ENCODE peak calls at places on chromosomes 1 and 21, in four cellular contexts. N, C, S and P are unnamed samples.

GRCh38 chr1:180945551-180945950 is 32.9 kb downstream of the KIAA1614 start:
- DNase-seq in N (no peak), C (peak), S (no peak), P (no peak)

GRCh38 chr1:161098161-161099068 is at the start of gene KLHDC9:
- DNase-seq in N (peak), C (peak), S (peak), P (peak)

GRCh38 chr1:177170756-177171535 is at the start of gene BRINP2:
- DNase-seq in N (peak), C (peak), S (peak), P (peak)

GRCh38 chr1:14255711-14256110 is 342.8 kb upstream of the KAZN start:
- DNase-seq in N (no peak), C (no peak), S (no peak), P (no peak)

GRCh38 chr1:43235451-43236121 is 34.2 kb upstream of the TMEM125 start:
- DNase-seq in N (no peak), C (no peak), S (no peak), P (no peak)

GRCh38 chr1:197313713-197314112 is 45.7 kb downstream of the CRB1 start:
- DNase-seq in N (no peak), C (no peak), S (no peak), P (no peak)

GRCh38 chr1:10788592-10789006 is 7.8 kb downstream of the CASZ1 start:
- DNase-seq in N (peak), C (peak), S (peak), P (peak)

GRCh38 chr1:154557248-154557938 is 1.1 kb downstream of the UBE2Q1 start:
- DNase-seq in N (no peak), C (no peak), S (no peak), P (no peak)

GRCh38 chr1:147613506-147613905 is 56.8 kb downstream of the ACP6 start:
- DNase-seq in N (no peak), C (no peak), S (no peak), P (no peak)

GRCh38 chr1:110309768-110310167 is 29.4 kb upstream of the RBM15 start:
- DNase-seq in N (no peak), C (no peak), S (no peak), P (peak)

GRCh38 chr1:6348511-6349191 is 44.9 kb downstream of the ACOT7 start:
- DNase-seq in N (no peak), C (peak), S (peak), P (no peak)

GRCh38 chr1:66563094-66563800 is 29.3 kb downstream of the SGIP1 start:
- DNase-seq in N (no peak), C (no peak), S (peak), P (peak)

GRCh38 chr1:10612446-10613160 is 137.9 kb downstream of the PEX14 start:
- DNase-seq in N (no peak), C (peak), S (no peak), P (no peak)

GRCh38 chr1:230826166-230826875 is 42.0 kb downstream of the C1orf198 start:
- DNase-seq in N (no peak), C (no peak), S (no peak), P (no peak)

GRCh38 chr1:224502459-224503160 is 68.0 kb upstream of the WDR26 start:
- DNase-seq in N (no peak), C (no peak), S (no peak), P (no peak)

GRCh38 chr21:26846036-26846931 is 1.1 kb upstream of the ADAMTS1 start:
- DNase-seq in N (peak), C (peak), S (peak), P (peak)

GRCh38 chr1:167223144-167224103 is 2.7 kb downstream of the POU2F1 start:
- DNase-seq in N (no peak), C (no peak), S (peak), P (peak)

GRCh38 chr1:181134543-181135461 is 46.3 kb downstream of the IER5 start:
- DNase-seq in N (peak), C (peak), S (peak), P (no peak)

GRCh38 chr1:1858382-1859086 is 32.4 kb downstream of the GNB1 start:
- DNase-seq in N (no peak), C (peak), S (peak), P (peak)

GRCh38 chr1:23424171-23424959 is at the start of gene TCEA3:
- DNase-seq in N (peak), C (no peak), S (no peak), P (peak)

GRCh38 chr1:224851210-224851849 is 78.1 kb upstream of the DNAH14 start:
- DNase-seq in N (peak), C (no peak), S (peak), P (peak)

GRCh38 chr1:150807257-150807637 is 813 bp downstream of the CTSK start:
- DNase-seq in N (no peak), C (no peak), S (no peak), P (no peak)

GRCh38 chr1:9371391-9371935 is 78.8 kb downstream of the SPSB1 start:
- DNase-seq in N (no peak), C (no peak), S (no peak), P (peak)

GRCh38 chr21:17560377-17560776 is 47.5 kb downstream of the CXADR start:
- DNase-seq in N (no peak), C (no peak), S (no peak), P (no peak)

GRCh38 chr1:160251687-160252526 is 10.4 kb downstream of the DCAF8 start:
- DNase-seq in N (no peak), C (no peak), S (peak), P (peak)

GRCh38 chr1:242811092-242811840 is 286.8 kb upstream of the PLD5 start:
- DNase-seq in N (no peak), C (no peak), S (peak), P (no peak)

GRCh38 chr1:86856196-86856595 is 57.7 kb downstream of the SELENOF start:
- DNase-seq in N (no peak), C (no peak), S (no peak), P (no peak)

GRCh38 chr1:208652300-208653160 is 408.3 kb upstream of the PLXNA2 start:
- DNase-seq in N (no peak), C (no peak), S (peak), P (peak)

GRCh38 chr1:111818081-111818480 is 62.4 kb downstream of the DDX20 start:
- DNase-seq in N (no peak), C (no peak), S (no peak), P (no peak)

GRCh38 chr1:39692152-39693064 is 1.2 kb upstream of the HPCAL4 start:
- DNase-seq in N (peak), C (no peak), S (no peak), P (no peak)

GRCh38 chr1:9629445-9630201 is 21.9 kb upstream of the PIK3CD start:
- DNase-seq in N (peak), C (peak), S (no peak), P (no peak)

GRCh38 chr21:34073032-34073748 is at the start of the genes MRPS6 and SLC5A3:
- DNase-seq in N (peak), C (peak), S (peak), P (peak)

GRCh38 chr1:157369808-157370521 is 182.3 kb downstream of the FCRL5 start:
- DNase-seq in N (no peak), C (no peak), S (peak), P (peak)

GRCh38 chr21:27802816-27803475 is 836.1 kb upstream of the ADAMTS5 start:
- DNase-seq in N (no peak), C (no peak), S (peak), P (peak)

GRCh38 chr1:244065960-244066388 is 14.9 kb downstream of the ZBTB18 start:
- DNase-seq in N (no peak), C (no peak), S (no peak), P (no peak)

DNA sequence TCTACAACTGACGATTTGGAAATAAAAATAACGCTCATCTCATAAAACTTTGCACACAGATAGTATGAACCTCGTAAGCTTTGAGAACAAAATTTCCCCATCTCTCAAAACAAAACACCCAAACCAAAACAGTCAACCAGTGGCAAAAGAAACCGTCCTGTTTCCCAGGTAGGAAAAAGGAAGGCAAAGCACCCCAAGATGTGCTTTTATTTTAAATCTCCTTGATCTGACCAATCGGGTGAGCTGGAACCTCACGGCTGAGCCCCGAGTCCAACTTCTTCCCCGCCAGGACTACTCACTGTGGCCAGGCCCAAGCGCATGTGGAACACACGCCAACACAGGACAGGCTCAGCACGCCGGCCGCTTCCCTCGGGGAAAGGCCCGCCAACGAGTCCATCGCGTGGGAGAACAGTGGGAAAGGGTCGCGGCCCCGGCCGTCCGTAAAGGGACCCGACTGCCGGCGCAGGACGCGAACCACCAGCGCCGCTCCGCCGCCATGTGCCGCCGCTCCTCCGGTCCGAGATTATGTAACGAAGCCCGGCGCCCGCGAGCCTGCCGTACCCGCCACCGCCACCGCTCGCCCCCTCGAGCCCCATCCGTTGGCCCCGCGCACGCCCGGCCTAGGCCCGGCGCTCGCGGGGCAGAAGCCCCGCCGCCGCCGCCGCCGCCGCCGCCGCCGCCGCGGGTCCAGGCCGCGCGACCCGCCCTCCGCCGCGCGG is 759 bp downstream of the AHCTF1 start:
- DNase-seq in N (peak), C (peak), S (peak), P (peak)
- TF ChIP-seq CTCF in N (no peak), C (no peak), S (no peak), P (no peak)

GRCh38 chr1:203136409-203137042 is 9.0 kb downstream of the ADORA1 start:
- DNase-seq in N (no peak), C (no peak), S (no peak), P (no peak)
- TF ChIP-seq CTCF in N (no peak), C (no peak), S (no peak), P (no peak)

GRCh38 chr1:205662135-205662725 is 18.1 kb downstream of the SLC45A3 start:
- DNase-seq in N (no peak), C (peak), S (no peak), P (no peak)
- TF ChIP-seq CTCF in N (no peak), C (no peak), S (no peak), P (no peak)

GRCh38 chr1:202860744-202861419 is 28.1 kb downstream of the RABIF start:
- DNase-seq in N (peak), C (peak), S (peak), P (peak)
- TF ChIP-seq CTCF in N (no peak), C (no peak), S (no peak), P (no peak)

DNA sequence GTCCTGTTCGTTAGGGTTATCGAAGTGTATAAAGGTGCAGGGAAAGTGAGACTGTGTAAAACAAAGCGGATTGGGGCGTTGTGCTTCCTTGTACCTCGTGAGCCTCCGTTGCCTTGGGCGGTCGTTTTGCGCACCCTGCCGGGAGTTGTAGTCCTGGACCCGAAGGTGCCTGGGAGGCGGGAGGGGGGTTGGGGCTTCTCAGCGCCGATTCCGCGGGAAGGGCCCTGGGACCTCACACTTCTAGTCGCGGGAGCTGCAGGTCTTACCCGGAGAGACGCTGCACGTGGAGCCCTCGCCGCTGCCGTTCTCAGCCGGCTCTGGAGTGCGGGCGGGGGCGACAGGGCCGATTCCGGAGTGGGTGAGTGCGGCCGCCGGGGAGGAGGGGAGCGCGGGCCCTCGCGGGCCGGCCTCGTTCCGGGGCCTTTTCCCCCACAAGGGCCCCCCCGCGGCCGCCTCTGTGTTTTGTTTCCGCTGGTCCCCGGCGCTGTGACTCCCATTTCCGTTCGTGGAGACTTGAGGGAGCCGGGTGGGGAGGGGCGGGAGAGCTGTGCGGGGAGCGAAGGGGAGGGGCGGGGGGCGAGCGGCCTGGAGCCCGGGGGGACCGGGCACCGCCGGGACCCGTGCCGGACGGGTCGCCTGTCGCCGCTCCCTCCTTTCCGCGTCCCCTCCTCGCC is 586 bp downstream of the GABPA start:
- DNase-seq in N (peak), C (peak), S (peak), P (peak)
- TF ChIP-seq CTCF in N (no peak), C (peak), S (no peak), P (no peak)

DNA sequence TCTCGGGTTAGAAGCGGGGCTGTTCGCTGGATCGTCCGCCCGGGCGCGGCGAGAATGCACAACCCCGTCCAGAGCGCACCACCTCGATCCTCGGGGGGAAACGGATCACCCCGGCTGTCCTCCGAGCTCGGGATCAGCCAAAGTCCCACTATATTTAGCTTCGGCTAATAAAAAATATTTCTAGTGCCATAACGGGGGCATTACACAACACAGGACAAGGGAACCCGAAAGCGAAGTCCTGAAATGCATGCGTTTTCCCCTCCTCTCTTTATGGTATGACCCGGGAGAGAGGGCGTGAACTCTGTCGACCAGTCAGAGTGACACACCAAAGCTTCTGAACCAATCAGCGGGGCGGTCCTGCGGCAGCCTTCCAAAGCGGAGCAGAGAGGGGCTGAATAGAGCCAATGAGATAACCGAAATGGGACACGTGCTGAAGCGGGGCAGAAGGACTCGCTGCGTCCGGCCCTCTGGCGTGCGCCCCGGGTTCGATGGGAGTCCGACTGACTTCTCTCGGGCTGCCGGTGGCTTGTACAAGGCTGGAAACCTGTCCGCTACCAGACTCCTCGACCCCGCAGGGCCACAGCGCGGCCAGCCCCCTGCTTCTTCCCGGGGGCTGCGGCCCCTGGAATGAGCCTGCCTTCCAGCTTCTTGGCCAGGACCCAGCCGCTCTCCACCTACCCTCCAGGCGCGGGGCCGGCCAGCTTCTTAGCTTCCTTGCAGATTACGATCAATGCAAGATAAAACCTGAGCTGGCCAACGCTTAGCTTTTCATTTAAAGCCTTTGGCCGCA is at the start of gene ALDH4A1:
- DNase-seq in N (peak), C (peak), S (peak), P (peak)
- TF ChIP-seq CTCF in N (no peak), C (no peak), S (no peak), P (no peak)